ENCODE peak calls at places on chromosomes 4 and X, in six cellular contexts. J is right atrium auricular region, H is PC-9, G is epithelial cell of esophagus, I is fibroblast of pulmonary artery, Z is AG09319. M is an unnamed sample.

GRCh38 chr4:55941881-55942280 is 6.9 kb upstream of the CEP135 start:
- DNase-seq in J (no peak), H (no peak), G (no peak), I (no peak), Z (no peak), M (no peak)

GRCh38 chrX:3713937-3714434 is 537 bp upstream of the PRKX start:
- DNase-seq in J (no peak), H (no peak), G (peak), I (no peak), Z (no peak), M (peak)

GRCh38 chr4:56626963-56627362 is 54.1 kb downstream of the HOPX start:
- DNase-seq in J (no peak), H (no peak), G (no peak), I (peak), Z (no peak), M (no peak)

GRCh38 chrX:45264865-45265264 is 64.2 kb upstream of the DIPK2B start:
- DNase-seq in J (no peak), H (no peak), G (no peak), I (no peak), Z (no peak), M (no peak)

GRCh38 chr4:68388347-68388746 is 38.5 kb upstream of the YTHDC1 start:
- DNase-seq in J (no peak), H (no peak), G (no peak), I (no peak), Z (no peak), M (no peak)

GRCh38 chr4:73869130-73870055 is at the start of gene CXCL1:
- DNase-seq in J (no peak), H (no peak), G (peak), I (peak), Z (no peak), M (peak)

GRCh38 chrX:150649096-150649870 is 43.9 kb upstream of the MTMR1 start:
- DNase-seq in J (no peak), H (no peak), G (no peak), I (peak), Z (no peak), M (no peak)

GRCh38 chr4:113468165-113469022 is 293.1 kb downstream of the CAMK2D start:
- DNase-seq in J (peak), H (peak), G (peak), I (peak), Z (peak), M (no peak)

GRCh38 chr4:74228691-74229640 is 71.0 kb downstream of the MTHFD2L start:
- DNase-seq in J (no peak), H (peak), G (peak), I (peak), Z (no peak), M (peak)

GRCh38 chrX:13076176-13076956 is 31.9 kb upstream of the FAM9C start:
- DNase-seq in J (no peak), H (no peak), G (no peak), I (no peak), Z (no peak), M (no peak)

GRCh38 chr4:91170756-91171155 is 1043.6 kb downstream of the CCSER1 start:
- DNase-seq in J (no peak), H (no peak), G (no peak), I (no peak), Z (no peak), M (no peak)

GRCh38 chrX:122579521-122579920 is 604.6 kb upstream of the GRIA3 start:
- DNase-seq in J (no peak), H (no peak), G (peak), I (no peak), Z (no peak), M (no peak)

GRCh38 chr4:176313596-176314341 is 6.0 kb upstream of the SPCS3 start:
- DNase-seq in J (no peak), H (no peak), G (no peak), I (no peak), Z (no peak), M (no peak)

GRCh38 chr4:93317571-93317970 is 511.0 kb upstream of the ATOH1 start:
- DNase-seq in J (no peak), H (no peak), G (peak), I (no peak), Z (no peak), M (no peak)

DNA sequence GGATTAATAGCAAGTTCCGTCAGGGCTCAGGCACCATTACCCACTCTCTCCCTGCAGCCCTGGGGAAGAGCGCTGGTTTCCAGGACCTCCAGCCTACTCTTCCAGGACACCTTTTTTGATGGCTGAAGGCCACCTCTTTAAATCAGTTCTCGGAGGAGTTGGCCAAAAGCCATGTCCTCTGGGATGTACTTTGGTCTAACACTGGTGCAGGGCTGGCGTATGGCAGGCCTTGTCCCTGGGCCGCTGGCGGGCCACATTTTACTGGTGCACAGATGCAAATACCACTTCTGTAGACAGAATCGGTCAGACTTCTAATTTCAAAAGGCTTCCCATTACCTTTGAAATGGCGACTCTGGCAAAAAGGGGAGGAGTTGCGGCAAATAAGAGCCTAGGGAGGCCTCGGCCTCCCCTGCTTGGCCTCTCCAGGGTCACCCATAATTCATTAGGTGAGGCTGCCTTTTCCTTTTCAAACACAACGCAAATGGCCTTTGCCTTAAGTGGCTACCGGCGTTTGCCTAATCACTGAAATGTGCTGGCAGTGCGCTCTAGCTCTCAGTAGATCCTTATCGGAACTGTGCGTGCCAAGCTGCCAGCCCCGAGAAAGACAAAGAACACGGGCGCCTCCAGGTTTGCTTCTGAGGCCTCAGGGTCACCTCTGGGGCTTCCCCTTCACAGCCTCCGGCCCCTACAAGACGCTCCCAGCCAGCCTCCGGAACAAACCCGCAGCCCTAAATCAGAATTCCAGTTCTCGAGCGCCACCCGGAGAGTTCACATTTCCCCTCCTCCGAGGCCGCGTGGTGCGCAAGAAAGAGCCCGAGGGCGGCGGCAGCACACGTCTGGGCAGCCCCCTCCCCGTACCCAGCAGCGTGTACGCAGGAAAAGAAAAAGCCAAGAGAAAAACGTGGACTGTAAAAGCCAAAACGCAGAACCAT is 76.2 kb upstream of the BCOR start:
- DNase-seq in J (no peak), H (peak), G (no peak), I (no peak), Z (no peak), M (peak)
- TF ChIP-seq CTCF in J (no peak), H (no peak), G (no peak), I (no peak), Z (no peak), M (no peak)

DNA sequence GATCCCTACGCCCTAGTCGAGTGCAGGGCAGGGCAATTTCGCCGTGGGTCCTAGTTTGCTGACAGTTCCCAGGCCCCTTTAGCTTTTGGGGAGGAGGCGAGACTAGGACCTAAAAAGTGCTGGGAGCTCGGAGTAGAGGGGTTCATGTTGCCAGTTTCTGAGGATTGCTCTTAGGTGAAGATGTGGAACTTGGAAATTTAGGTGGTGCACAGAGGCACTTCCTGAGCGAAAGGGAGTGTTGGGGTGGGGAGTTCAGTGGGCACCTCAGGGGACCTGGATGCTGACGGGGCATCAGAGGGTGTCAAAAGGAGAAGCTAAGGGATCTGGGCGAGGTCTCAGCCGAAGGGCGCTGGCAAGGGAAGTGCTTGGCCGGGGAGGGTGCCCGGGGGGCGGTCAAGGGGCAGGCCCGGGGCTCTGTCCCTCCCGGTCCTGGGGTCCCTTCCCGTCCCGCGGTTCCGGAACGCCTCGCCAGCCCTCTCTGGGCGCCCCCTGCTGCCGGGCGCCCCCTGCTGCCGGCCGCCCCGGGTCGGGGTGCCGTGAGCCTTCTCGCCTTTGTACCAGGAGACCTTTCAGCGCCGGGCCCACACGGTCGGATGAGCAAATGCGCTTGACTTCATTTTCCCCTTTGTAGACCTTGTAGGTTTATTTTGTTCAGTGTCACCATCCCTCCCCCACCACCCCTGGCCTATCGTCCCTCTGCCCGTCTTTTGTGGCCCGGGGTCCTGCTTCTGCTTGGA is 3.0 kb upstream of the PHOX2B start:
- DNase-seq in J (no peak), H (no peak), G (no peak), I (no peak), Z (no peak), M (peak)
- TF ChIP-seq CTCF in J (no peak), H (no peak), G (no peak), I (no peak), Z (no peak), M (peak)

GRCh38 chr4:144646523-144647094 is 653 bp downstream of the HHIP start:
- DNase-seq in J (no peak), H (no peak), G (no peak), I (peak), Z (no peak), M (peak)
- TF ChIP-seq CTCF in J (no peak), H (no peak), G (no peak), I (peak), Z (peak), M (peak)

GRCh38 chrX:47831788-47832187 is 4.9 kb upstream of the ZNF81 start:
- DNase-seq in J (no peak), H (no peak), G (peak), I (peak), Z (no peak), M (peak)
- TF ChIP-seq CTCF in J (peak), H (peak), G (peak), I (peak), Z (peak), M (peak)

GRCh38 chrX:15493118-15494082 is at the start of gene PIR:
- DNase-seq in J (peak), H (peak), G (peak), I (peak), Z (peak), M (peak)
- TF ChIP-seq CTCF in J (no peak), H (peak), G (peak), I (peak), Z (peak), M (peak)

GRCh38 chr4:106142616-106143015 is 173.4 kb downstream of the TBCK start:
- DNase-seq in J (no peak), H (no peak), G (no peak), I (no peak), Z (no peak), M (no peak)

GRCh38 chr4:106136777-106137331 is 179.2 kb downstream of the TBCK start:
- DNase-seq in J (no peak), H (no peak), G (no peak), I (no peak), Z (no peak), M (no peak)

DNA sequence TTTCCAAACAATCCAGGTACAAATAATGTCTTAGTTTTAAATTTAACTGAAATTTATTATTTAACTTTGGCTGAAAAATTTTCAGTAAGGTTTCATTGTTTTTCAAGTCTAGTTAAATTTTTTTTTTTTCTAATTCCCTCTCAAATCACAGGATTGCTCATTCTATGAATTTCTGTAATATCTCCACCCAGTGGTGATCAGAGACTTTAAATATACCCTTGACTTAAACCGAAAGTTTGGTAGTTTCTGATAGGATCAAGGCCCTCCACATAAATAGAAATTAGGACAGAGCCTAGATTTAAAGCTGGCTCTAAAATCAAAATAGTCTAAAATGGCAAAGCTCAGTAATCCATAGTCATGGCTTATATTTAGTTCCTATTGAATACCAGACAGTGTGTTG is 175.4 kb downstream of the TBCK start:
- DNase-seq in J (no peak), H (no peak), G (peak), I (no peak), Z (no peak), M (no peak)
- TF ChIP-seq CTCF in J (no peak), H (no peak), G (no peak), I (no peak), Z (peak), M (no peak)

DNA sequence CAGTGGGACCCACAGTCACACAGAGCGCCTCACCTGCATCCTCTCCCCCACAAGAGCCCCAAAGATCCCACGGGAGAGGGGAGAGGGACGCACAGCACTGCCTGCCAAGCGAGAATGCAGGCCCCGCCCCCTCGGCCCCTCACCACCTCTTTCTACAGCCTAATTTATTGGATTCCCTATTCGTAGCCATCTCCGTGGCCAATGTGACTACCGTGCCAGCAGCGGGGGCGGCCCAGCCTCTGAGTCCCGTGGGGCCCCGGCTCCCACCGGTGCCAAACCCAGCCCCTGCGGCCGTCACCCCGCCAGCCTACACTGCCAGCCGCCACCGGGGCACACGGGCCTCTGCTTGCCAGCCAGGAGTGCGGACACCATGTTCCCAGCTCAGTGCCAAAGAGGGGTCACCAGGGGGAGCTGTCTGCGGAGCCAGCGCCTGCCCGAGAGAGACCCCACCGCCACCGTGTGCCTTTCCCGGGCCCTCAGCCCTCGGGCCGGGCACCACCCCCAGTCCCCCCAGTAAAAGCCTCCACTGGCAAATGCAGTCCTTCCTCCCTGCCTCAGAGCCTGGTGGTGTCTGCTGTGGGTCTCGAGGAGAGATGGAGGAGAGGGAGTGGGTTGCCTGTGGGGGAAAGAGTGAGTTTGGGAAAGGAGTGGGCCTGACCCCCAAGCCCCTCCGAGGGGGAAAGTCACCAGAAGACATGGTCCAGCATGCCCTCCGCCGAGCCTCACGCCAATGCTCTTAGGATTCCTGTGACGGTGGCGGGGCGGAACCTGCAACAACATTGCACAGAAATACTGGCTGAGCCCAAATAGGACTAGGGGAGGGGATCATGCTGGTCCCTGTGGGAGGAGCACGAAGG is 19.6 kb upstream of the PLXNB3 start:
- DNase-seq in J (no peak), H (no peak), G (no peak), I (no peak), Z (no peak), M (peak)
- TF ChIP-seq CTCF in J (no peak), H (no peak), G (no peak), I (no peak), Z (peak), M (no peak)

DNA sequence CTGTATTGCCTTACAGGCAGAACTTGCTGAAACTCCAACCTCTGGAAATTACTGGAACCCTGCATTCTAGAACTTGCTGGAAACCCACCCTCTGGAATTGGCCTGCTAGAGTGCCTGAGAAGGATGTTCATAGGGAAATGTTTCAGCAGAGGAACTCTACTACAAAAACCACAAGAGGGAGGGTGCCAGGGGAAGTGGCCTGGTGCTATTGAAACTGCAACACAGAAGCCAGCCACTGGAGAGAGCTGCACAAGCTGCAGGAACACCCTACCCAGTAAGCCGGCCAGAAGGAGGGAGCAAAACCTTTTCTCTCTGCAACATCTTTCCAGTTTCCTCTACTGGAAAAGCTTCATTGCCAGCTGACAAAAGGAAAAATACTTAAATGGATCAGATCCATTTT is 2.5 kb upstream of the BRWD3 start:
- DNase-seq in J (no peak), H (no peak), G (peak), I (peak), Z (no peak), M (no peak)
- TF ChIP-seq CTCF in J (no peak), H (no peak), G (peak), I (peak), Z (no peak), M (no peak)

GRCh38 chr4:152372444-152372843 is 163.4 kb downstream of the FBXW7 start:
- DNase-seq in J (no peak), H (no peak), G (no peak), I (no peak), Z (no peak), M (no peak)

GRCh38 chr4:152374606-152375285 is 161.1 kb downstream of the FBXW7 start:
- DNase-seq in J (no peak), H (no peak), G (no peak), I (no peak), Z (no peak), M (no peak)

GRCh38 chr4:152374153-152374552 is 161.7 kb downstream of the FBXW7 start:
- DNase-seq in J (no peak), H (no peak), G (no peak), I (no peak), Z (no peak), M (no peak)

GRCh38 chr4:152369203-152369902 is 166.5 kb downstream of the FBXW7 start:
- DNase-seq in J (no peak), H (no peak), G (no peak), I (no peak), Z (no peak), M (no peak)

DNA sequence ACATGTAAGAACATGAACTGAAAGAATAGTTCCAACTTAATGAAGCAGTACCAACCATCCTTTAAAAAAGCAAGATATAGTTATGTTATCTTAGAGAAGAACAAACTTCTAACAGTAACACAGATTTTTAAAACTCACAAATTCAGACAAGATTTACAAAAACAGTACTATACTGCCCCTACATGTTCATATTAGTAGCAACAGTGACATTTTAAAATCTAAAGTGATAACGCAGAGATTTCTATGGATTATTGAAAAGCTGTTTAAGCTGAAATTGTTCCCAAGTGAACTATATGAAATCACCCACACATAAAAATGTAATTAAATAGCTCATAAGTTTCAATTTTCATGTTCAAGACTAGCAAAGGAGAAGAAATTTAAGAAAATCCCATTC is 166.0 kb downstream of the FBXW7 start:
- DNase-seq in J (no peak), H (no peak), G (no peak), I (no peak), Z (no peak), M (no peak)
- TF ChIP-seq CTCF in J (no peak), H (peak), G (no peak), I (peak), Z (peak), M (peak)

DNA sequence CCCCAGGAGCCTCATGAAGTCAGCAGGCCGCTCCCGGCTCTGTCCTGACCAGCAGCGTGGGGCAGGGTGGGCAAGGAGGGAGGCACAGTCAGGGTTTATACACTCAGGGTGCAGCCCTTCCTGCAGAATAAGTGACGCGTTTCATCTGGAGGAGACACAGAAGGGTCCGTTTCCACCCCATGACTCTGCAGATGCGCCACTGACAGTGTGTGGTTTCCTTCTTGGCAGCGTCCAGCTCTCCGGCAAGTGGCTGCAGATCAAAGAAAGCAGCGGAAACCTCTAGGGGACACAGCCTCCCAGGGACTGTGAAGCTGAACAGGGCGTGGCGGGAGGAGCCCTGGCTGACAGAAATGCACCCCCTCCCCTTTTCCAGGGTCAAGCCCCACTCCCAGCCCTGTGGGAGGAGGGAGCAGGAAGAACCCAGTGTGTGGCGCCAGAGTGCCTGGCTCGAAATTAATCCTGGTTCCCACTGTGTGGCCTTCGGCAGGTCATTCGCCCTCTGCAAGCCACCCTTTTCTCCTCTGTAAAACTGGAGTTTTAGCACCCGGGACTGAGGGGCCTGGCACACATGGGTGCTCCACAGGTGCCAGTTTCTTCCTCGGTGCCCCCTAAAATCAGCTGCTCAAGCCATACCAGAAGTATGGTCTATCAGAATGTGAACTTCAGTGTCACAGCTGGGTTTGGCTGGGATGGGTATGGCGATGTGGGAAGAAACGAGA is 17.3 kb upstream of the TBC1D14 start:
- DNase-seq in J (peak), H (no peak), G (peak), I (peak), Z (no peak), M (peak)
- TF ChIP-seq CTCF in J (no peak), H (no peak), G (no peak), I (peak), Z (peak), M (no peak)

M was measured in nephron progenitor cell.